ENCODE peak calls at places on chromosome 15, in eight cellular contexts. G, S, C, N, M, I, R and E are unnamed samples.

GRCh38 chr15:60510006-60510405 is 31.1 kb upstream of the ICE2 start:
- DNase-seq in G (no peak), S (no peak), C (no peak), N (no peak), M (no peak), I (no peak), R (no peak), E (no peak)

GRCh38 chr15:45228931-45229330 is 23.1 kb upstream of the SLC28A2 start:
- DNase-seq in G (no peak), S (no peak), C (no peak), N (no peak), M (no peak), I (no peak), R (no peak), E (no peak)

GRCh38 chr15:45146405-45146804 is 16.6 kb downstream of the DUOX1 start:
- DNase-seq in G (no peak), S (no peak), C (no peak), N (no peak), M (no peak), I (no peak), R (no peak), E (no peak)

GRCh38 chr15:32730677-32731654 is 13.2 kb downstream of the GREM1 start:
- DNase-seq in G (no peak), S (no peak), C (peak), N (peak), M (no peak), I (no peak), R (no peak), E (no peak)

GRCh38 chr15:65409284-65409631 is 13.5 kb downstream of the IGDCC4 start:
- DNase-seq in G (no peak), S (peak), C (peak), N (no peak), M (peak), I (no peak), R (no peak), E (peak)

GRCh38 chr15:39177561-39177960 is 403.3 kb upstream of the THBS1 start:
- DNase-seq in G (no peak), S (no peak), C (no peak), N (no peak), M (no peak), I (no peak), R (no peak), E (no peak)

GRCh38 chr15:49015896-49016295 is 30.4 kb downstream of the SECISBP2L start:
- DNase-seq in G (no peak), S (no peak), C (no peak), N (no peak), M (no peak), I (no peak), R (no peak), E (no peak)

GRCh38 chr15:58929891-58930416 is 3.5 kb downstream of the SLTM start:
- DNase-seq in G (no peak), S (no peak), C (no peak), N (no peak), M (no peak), I (no peak), R (no peak), E (no peak)

GRCh38 chr15:49135342-49135857 is 20.0 kb downstream of the COPS2 start:
- DNase-seq in G (no peak), S (no peak), C (peak), N (no peak), M (peak), I (no peak), R (no peak), E (no peak)

GRCh38 chr15:32738677-32739076 is 20.9 kb downstream of the GREM1 start:
- DNase-seq in G (no peak), S (no peak), C (no peak), N (no peak), M (peak), I (no peak), R (no peak), E (no peak)

GRCh38 chr15:79091204-79091867 is 756 bp upstream of the RASGRF1 start:
- DNase-seq in G (no peak), S (no peak), C (no peak), N (no peak), M (peak), I (no peak), R (no peak), E (no peak)

GRCh38 chr15:78162038-78162437 is 12.9 kb downstream of the IDH3A start:
- DNase-seq in G (no peak), S (no peak), C (no peak), N (no peak), M (no peak), I (no peak), R (no peak), E (no peak)

GRCh38 chr15:39273805-39274411 is 307.0 kb upstream of the THBS1 start:
- DNase-seq in G (no peak), S (no peak), C (peak), N (no peak), M (peak), I (no peak), R (no peak), E (no peak)

GRCh38 chr15:84009616-84010015 is 226.0 kb upstream of the GOLGA6L4 start:
- DNase-seq in G (no peak), S (no peak), C (no peak), N (no peak), M (no peak), I (no peak), R (no peak), E (no peak)

GRCh38 chr15:90893175-90894090 is 9.1 kb downstream of the FES start:
- DNase-seq in G (no peak), S (no peak), C (no peak), N (no peak), M (no peak), I (no peak), R (peak), E (no peak)

GRCh38 chr15:93861413-93861812 is 369.9 kb upstream of the MCTP2 start:
- DNase-seq in G (no peak), S (peak), C (no peak), N (no peak), M (no peak), I (no peak), R (no peak), E (no peak)

GRCh38 chr15:33656090-33656670 is 312.1 kb upstream of the CHRM5 start:
- DNase-seq in G (no peak), S (no peak), C (no peak), N (no peak), M (no peak), I (no peak), R (no peak), E (no peak)

GRCh38 chr15:77574521-77575202 is 58.0 kb downstream of the LINGO1 start:
- DNase-seq in G (no peak), S (no peak), C (no peak), N (no peak), M (no peak), I (no peak), R (no peak), E (no peak)

GRCh38 chr15:91881551-91882297 is 28.2 kb downstream of the SLCO3A1 start:
- DNase-seq in G (no peak), S (no peak), C (no peak), N (no peak), M (no peak), I (no peak), R (no peak), E (no peak)

GRCh38 chr15:45183001-45183400 is 4.8 kb downstream of the SHF start:
- DNase-seq in G (no peak), S (no peak), C (no peak), N (no peak), M (no peak), I (no peak), R (no peak), E (no peak)

GRCh38 chr15:58257776-58258325 is 119.7 kb downstream of the AQP9 start:
- DNase-seq in G (no peak), S (no peak), C (no peak), N (no peak), M (no peak), I (no peak), R (no peak), E (no peak)

GRCh38 chr15:70561885-70562284 is 201.5 kb downstream of the UACA start:
- DNase-seq in G (no peak), S (no peak), C (no peak), N (no peak), M (no peak), I (no peak), R (no peak), E (no peak)

GRCh38 chr15:80689297-80689696 is 5.8 kb upstream of the ABHD17C start:
- DNase-seq in G (no peak), S (no peak), C (no peak), N (no peak), M (no peak), I (no peak), R (no peak), E (no peak)

GRCh38 chr15:44573386-44573785 is 36.4 kb downstream of the EIF3J start:
- DNase-seq in G (no peak), S (no peak), C (no peak), N (no peak), M (peak), I (no peak), R (no peak), E (no peak)

GRCh38 chr15:28947241-28947674 is 61.5 kb downstream of the APBA2 start:
- DNase-seq in G (no peak), S (no peak), C (no peak), N (no peak), M (no peak), I (no peak), R (peak), E (no peak)

GRCh38 chr15:94395626-94396025 is 164.3 kb downstream of the MCTP2 start:
- DNase-seq in G (no peak), S (peak), C (peak), N (no peak), M (peak), I (no peak), R (no peak), E (no peak)

GRCh38 chr15:59160880-59161593 is 45.6 kb upstream of the LDHAL6B start:
- DNase-seq in G (no peak), S (no peak), C (peak), N (no peak), M (peak), I (no peak), R (no peak), E (no peak)

GRCh38 chr15:101296418-101297405 is 1.7 kb upstream of the SNRPA1 start:
- DNase-seq in G (no peak), S (no peak), C (peak), N (no peak), M (peak), I (no peak), R (no peak), E (peak)

GRCh38 chr15:63497642-63498100 is 6.7 kb upstream of the USP3 start:
- DNase-seq in G (no peak), S (no peak), C (no peak), N (no peak), M (no peak), I (no peak), R (peak), E (no peak)
- H3K4me3 ChIP-seq in G (no peak), S (no peak), C (no peak), N (no peak), M (no peak), I (no peak), R (no peak), E (no peak)

GRCh38 chr15:69060744-69061143 is 46.2 kb downstream of the NOX5 start:
- DNase-seq in G (no peak), S (no peak), C (no peak), N (no peak), M (no peak), I (no peak), R (no peak), E (no peak)

GRCh38 chr15:69061414-69061842 is 46.9 kb downstream of the NOX5 start:
- DNase-seq in G (no peak), S (no peak), C (no peak), N (no peak), M (no peak), I (no peak), R (no peak), E (no peak)

GRCh38 chr15:69060041-69060481 is 45.6 kb downstream of the NOX5 start:
- DNase-seq in G (no peak), S (no peak), C (no peak), N (peak), M (no peak), I (no peak), R (no peak), E (no peak)

GRCh38 chr15:69056365-69056764 is 41.9 kb downstream of the NOX5 start:
- DNase-seq in G (no peak), S (no peak), C (no peak), N (no peak), M (no peak), I (no peak), R (no peak), E (no peak)

DNA sequence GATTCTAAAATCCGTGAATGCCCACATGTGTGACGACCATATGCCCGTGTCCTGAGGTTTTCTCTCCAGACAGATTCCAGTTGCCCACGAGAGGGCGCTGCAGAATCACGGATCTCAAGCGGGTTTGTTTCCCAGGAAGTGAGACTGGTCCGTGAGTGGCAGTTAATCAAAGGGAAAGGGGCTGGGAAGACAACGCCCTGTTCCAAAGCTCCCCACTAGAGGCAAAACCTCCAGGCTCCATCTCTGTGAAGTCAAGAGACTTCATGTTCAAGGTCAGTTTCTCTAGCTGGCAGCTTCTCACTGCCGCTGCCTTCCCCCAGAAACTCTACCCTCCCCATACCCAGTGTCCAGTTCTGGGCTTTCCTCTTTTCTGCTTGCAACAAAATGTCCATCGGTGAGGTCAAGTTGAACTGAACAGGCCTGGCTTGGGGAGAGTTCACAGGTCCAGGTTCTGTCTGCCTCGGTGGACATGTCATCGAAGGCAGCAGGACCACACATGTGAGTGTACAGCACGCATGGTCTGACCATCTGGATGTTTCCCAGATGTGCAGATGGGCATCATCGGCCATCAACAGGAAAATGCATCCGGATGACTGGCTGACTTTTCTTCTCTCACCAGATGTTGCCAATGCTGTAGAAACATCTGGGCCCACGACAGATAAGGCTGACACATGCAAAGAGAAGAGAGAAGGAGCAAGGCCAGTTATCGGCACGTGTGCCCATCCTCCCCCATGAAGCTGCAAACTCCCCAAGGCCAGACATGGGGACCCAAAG is 44.9 kb downstream of the NOX5 start:
- DNase-seq in G (peak), S (peak), C (peak), N (peak), M (peak), I (peak), R (peak), E (no peak)
- H3K4me3 ChIP-seq in G (no peak), S (no peak), C (no peak), N (peak), M (no peak), I (no peak), R (no peak), E (no peak)

DNA sequence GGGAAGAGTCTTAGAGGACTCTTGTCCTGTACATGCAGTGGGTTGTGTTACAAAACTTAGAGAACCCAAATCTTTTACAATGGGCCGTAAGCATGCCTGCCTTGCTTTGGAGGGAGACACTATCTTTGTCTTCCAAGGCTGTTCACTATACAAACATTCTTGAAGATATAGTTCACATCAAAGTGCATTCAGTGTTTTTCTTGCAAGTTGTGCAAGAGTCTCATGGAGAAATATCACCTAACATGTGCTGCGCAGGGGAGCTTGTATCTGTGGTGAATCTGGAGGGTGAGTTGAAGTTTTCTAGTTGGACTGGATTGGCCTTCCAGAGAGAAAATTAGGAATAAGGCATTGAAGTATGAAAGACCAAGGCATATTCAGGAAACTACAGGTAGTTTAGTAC is 7.8 kb upstream of the PRTG start:
- DNase-seq in G (no peak), S (no peak), C (no peak), N (no peak), M (no peak), I (no peak), R (no peak), E (no peak)
- H3K4me3 ChIP-seq in G (no peak), S (no peak), C (no peak), N (no peak), M (no peak), I (no peak), R (no peak), E (no peak)

GRCh38 chr15:51828621-51829359 is 663 bp upstream of the TMOD3 start:
- DNase-seq in G (no peak), S (no peak), C (no peak), N (no peak), M (peak), I (no peak), R (no peak), E (no peak)
- H3K4me3 ChIP-seq in G (no peak), S (no peak), C (no peak), N (peak), M (no peak), I (no peak), R (no peak), E (no peak)